ENCODE peak calls at places on chromosomes 12 and 14, in six cellular contexts. B, K, C, M, F and X are unnamed samples. For H3K27me3, the result is how much of the 10 kb centered on the place peaks cover.

GRCh38 chr14:96938946-96939345 is 141.8 kb downstream of the VRK1 start:
- DNase-seq in B (no peak), K (no peak), C (no peak), M (no peak), F (no peak), X (no peak)

GRCh38 chr12:6925543-6926279 is 2.0 kb upstream of the ATN1 start:
- DNase-seq in B (no peak), K (peak), C (peak), M (peak), F (no peak), X (no peak)

GRCh38 chr12:95859344-95859816 is 628 bp downstream of the SNRPF start:
- DNase-seq in B (no peak), K (peak), C (peak), M (no peak), F (no peak), X (no peak)

GRCh38 chr14:96098309-96098998 is 59.3 kb downstream of the C14orf132 start:
- DNase-seq in B (no peak), K (peak), C (peak), M (no peak), F (no peak), X (no peak)

GRCh38 chr12:132316497-132317232 is 12.7 kb downstream of the GALNT9 start:
- DNase-seq in B (peak), K (no peak), C (no peak), M (no peak), F (no peak), X (no peak)

GRCh38 chr14:94203473-94204210 is 29.5 kb downstream of the PPP4R4 start:
- DNase-seq in B (no peak), K (no peak), C (no peak), M (no peak), F (no peak), X (no peak)

GRCh38 chr12:22275847-22276246 is 58.7 kb downstream of the ST8SIA1 start:
- DNase-seq in B (peak), K (peak), C (peak), M (peak), F (no peak), X (no peak)

GRCh38 chr12:53938276-53939140 is at the start of gene HOXC13:
- DNase-seq in B (peak), K (peak), C (peak), M (no peak), F (no peak), X (no peak)

GRCh38 chr12:117444781-117445180 is 83.4 kb upstream of the NOS1 start:
- DNase-seq in B (no peak), K (no peak), C (no peak), M (no peak), F (no peak), X (no peak)

DNA sequence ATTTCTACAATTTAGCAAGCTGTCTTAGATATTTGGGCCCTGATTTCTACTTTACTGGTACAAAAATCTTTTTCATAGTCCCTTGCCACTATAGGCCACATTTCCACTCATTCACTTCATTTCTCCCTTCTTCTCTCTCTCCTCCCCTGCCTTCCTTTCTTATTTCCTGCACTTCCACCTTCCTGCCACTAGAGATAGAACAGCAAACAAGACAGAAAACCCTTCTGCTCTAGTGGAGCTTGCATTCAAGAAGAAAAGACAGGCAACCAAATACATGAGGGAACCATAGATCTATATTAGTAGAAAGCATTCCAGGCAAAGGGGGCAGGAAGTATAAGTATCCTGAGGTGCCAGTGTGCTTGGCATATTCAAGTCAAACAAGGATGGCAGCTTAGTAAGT is 623.5 kb downstream of the FLRT2 start:
- DNase-seq in B (no peak), K (no peak), C (no peak), M (no peak), F (no peak), X (no peak)
- TF ChIP-seq CTCF in B (no peak), K (peak), C (peak), M (no peak), F (no peak), X (no peak)

GRCh38 chr12:115770643-115771042 is 506.9 kb downstream of the MED13L start:
- DNase-seq in B (no peak), K (no peak), C (no peak), M (no peak), F (no peak), X (no peak)
- H3K27me3 ChIP-seq in B (under half), K (under half), C (under half), M (under half), F (under half), X (under half)

DNA sequence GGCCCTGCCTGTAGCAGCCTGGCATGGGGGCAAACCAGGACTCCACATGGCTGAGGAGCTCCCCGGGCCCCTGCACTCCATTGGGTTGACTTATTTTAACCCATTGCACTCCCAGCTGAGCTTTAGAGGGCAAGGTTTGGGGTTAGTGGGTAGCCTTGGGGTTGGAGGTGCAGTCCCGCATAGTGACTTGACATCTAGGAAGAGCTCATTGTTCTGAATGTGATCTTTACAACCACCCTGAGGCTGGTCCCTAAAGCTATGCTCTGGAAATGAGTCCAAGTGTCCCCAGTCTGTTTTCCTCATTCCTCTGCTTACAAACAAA is 36.4 kb downstream of the NFKBIA start:
- DNase-seq in B (no peak), K (no peak), C (no peak), M (no peak), F (no peak), X (no peak)
- H3K27ac ChIP-seq in B (no peak), K (no peak), C (no peak), M (no peak), F (peak), X (no peak)

DNA sequence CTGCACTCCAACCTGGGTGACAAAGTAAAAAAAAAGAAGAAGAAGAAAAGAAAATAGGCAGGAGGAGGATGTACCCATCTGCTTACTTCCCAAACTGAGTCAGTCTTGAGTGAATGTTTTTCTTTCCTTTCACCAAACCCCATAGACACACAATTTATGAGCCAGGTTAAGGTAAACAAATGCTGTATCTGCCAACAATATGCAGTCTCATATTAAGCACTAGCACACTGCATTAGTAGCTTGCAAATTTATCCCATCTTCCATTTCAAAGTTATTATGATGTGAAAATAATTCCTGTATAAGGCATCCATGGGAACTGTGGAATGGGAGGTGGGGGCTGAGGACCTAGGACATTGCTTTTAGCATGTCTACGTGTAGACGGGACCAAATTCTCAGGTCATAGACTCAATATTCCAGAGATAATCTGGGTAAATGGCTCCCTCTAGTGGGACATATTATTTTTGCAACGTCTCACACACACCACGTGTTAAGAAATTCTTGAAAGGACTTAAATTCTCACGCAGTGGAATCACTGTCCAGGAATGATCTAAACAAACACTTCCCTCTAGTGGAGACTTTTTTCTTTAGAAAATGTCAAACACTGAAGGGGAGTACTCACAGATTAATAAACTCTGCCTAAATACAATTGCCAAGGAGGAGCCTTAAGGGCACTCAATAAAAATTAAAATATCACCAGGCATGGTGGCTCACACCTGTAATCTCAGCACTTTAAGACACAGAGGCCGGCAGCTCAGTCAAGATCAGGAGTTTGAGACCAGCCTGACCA is 17.1 kb upstream of the OR10P1 start:
- DNase-seq in B (no peak), K (peak), C (peak), M (no peak), F (no peak), X (peak)
- TF ChIP-seq CTCF in B (peak), K (peak), C (peak), M (peak), F (peak), X (peak)

GRCh38 chr12:125387206-125387605 is 322.0 kb downstream of the AACS start:
- DNase-seq in B (no peak), K (no peak), C (no peak), M (no peak), F (no peak), X (no peak)

GRCh38 chr12:125377093-125377492 is 311.9 kb downstream of the AACS start:
- DNase-seq in B (no peak), K (no peak), C (no peak), M (no peak), F (no peak), X (no peak)

GRCh38 chr12:125386652-125387051 is 321.4 kb downstream of the AACS start:
- DNase-seq in B (no peak), K (no peak), C (no peak), M (no peak), F (no peak), X (no peak)

GRCh38 chr12:125381373-125381772 is 316.1 kb downstream of the AACS start:
- DNase-seq in B (no peak), K (no peak), C (no peak), M (no peak), F (no peak), X (no peak)

GRCh38 chr12:125382896-125383295 is 317.7 kb downstream of the AACS start:
- DNase-seq in B (no peak), K (no peak), C (no peak), M (no peak), F (no peak), X (no peak)
- H3K27me3 ChIP-seq in B (under half), K (under half), C (under half), M (under half), F (under half), X (under half)